ENCODE peak calls at places on chromosomes 6 and 20, in four cellular contexts. Q is Right ventricle myocardium superior; X is stimulated activated naive CD8-positive, alpha-beta T cell treated with anti-CD3 and anti-CD28 coated beads, Interleukin-15, amount 100 ng/mL, for 72 hours; T is stimulated activated effector memory CD8-positive, alpha-beta T cell treated with anti-CD3 and anti-CD28 coated beads, Interleukin-12 subunit alpha, Interleukin-12 subunit beta, amount 100 ng/mL, for 72 hours. H is an unnamed sample.
A peak's percentile ranks its signal among the peaks of the same experiment; 100 is the strongest.

GRCh38 chr6:34090495-34090894 is 55.4 kb downstream of the GRM4 start:
- ATAC-seq in Q (no peak), X (no peak), T (no peak), H (no peak)

GRCh38 chr6:89564752-89565427 is 73.7 kb downstream of the LYRM2 start:
- ATAC-seq in Q (peak; percentile 45), X (no peak), T (no peak), H (peak; percentile 48)

GRCh38 chr6:162722633-162723032 is 4.9 kb downstream of the PRKN start:
- ATAC-seq in Q (no peak), X (no peak), T (no peak), H (no peak)

GRCh38 chr20:8757146-8757545 is 311.7 kb upstream of the PLCB4 start:
- ATAC-seq in Q (no peak), X (no peak), T (peak; percentile 79), H (peak; percentile 70)

GRCh38 chr20:38536310-38536709 is 44.7 kb upstream of the ADIG start:
- ATAC-seq in Q (no peak), X (no peak), T (no peak), H (no peak)

GRCh38 chr20:9506337-9506821 is 8.0 kb upstream of the LAMP5 start:
- ATAC-seq in Q (no peak), X (no peak), T (no peak), H (no peak)

GRCh38 chr20:12110711-12111110 is 193.0 kb downstream of the BTBD3 start:
- ATAC-seq in Q (no peak), X (no peak), T (no peak), H (no peak)

GRCh38 chr20:24470782-24471582 is 1.6 kb downstream of the SYNDIG1 start:
- ATAC-seq in Q (peak; percentile 40), X (no peak), T (no peak), H (no peak)

GRCh38 chr20:52019313-52019712 is 172.3 kb downstream of the ZFP64 start:
- ATAC-seq in Q (no peak), X (no peak), T (no peak), H (no peak)

GRCh38 chr6:167860546-167861226 is 34.0 kb downstream of the AFDN start:
- ATAC-seq in Q (no peak), X (no peak), T (no peak), H (no peak)

GRCh38 chr6:45419574-45420082 is 41.9 kb upstream of the SUPT3H start:
- ATAC-seq in Q (peak; percentile 60), X (peak; percentile 53), T (peak; percentile 58), H (no peak)

GRCh38 chr6:14804001-14804401 is 441.9 kb upstream of the JARID2 start:
- ATAC-seq in Q (no peak), X (no peak), T (no peak), H (no peak)

GRCh38 chr6:97427648-97428047 is 144.6 kb upstream of the MMS22L start:
- ATAC-seq in Q (no peak), X (no peak), T (no peak), H (no peak)

GRCh38 chr20:63828951-63829350 is 2.1 kb downstream of the ZBTB46 start:
- ATAC-seq in Q (no peak), X (no peak), T (no peak), H (no peak)

GRCh38 chr6:57303931-57304681 is 13.3 kb upstream of the PRIM2 start:
- ATAC-seq in Q (peak; percentile 90), X (no peak), T (no peak), H (peak; percentile 65)

GRCh38 chr6:42401605-42401935 is 50.2 kb downstream of the TRERF1 start:
- ATAC-seq in Q (no peak), X (no peak), T (no peak), H (no peak)

GRCh38 chr6:138692058-138692977 is 81.3 kb upstream of the CCDC28A start:
- ATAC-seq in Q (peak; percentile 93), X (peak; percentile 76), T (peak; percentile 78), H (peak; percentile 78)